ENCODE peak calls at places on chromosomes 11 and 22, in five cellular contexts. J, T, F, L and N are unnamed samples.

GRCh38 chr11:57406337-57406904 is 16.0 kb upstream of the PRG2 start:
- DNase-seq in F (no peak), L (no peak), J (no peak), T (no peak), N (no peak)

GRCh38 chr11:63680842-63681207 is 475 bp upstream of the RTN3 start:
- DNase-seq in T (peak; percentile 28), L (no peak), F (no peak), J (no peak), N (no peak)

GRCh38 chr11:134711563-134711962 is 299.5 kb upstream of the B3GAT1 start:
- DNase-seq in F (no peak), J (no peak), T (no peak), L (no peak), N (peak; percentile 52)

GRCh38 chr11:130211781-130212401 is 52.3 kb downstream of the ST14 start:
- DNase-seq in T (no peak), L (peak; percentile 43), F (no peak), J (no peak), N (no peak)

GRCh38 chr11:14541180-14541579 is 21.0 kb upstream of the PSMA1 start:
- DNase-seq in T (no peak), L (no peak), J (no peak), F (no peak), N (no peak)

GRCh38 chr11:114044042-114044871 is 15.3 kb upstream of the ZBTB16 start:
- DNase-seq in T (no peak), F (no peak), L (no peak), J (no peak), N (no peak)

GRCh38 chr11:83815736-83816135 is 529.6 kb upstream of the CCDC90B start:
- DNase-seq in J (no peak), F (no peak), L (no peak), T (no peak), N (no peak)

GRCh38 chr11:59918987-59919589 is 19.1 kb upstream of the OOSP1 start:
- DNase-seq in J (peak; percentile 34), T (peak; percentile 65), F (no peak), L (no peak), N (peak; percentile 33)

GRCh38 chr22:30274061-30274812 is 7.6 kb upstream of the OSM start:
- DNase-seq in L (no peak), J (no peak), T (no peak), F (no peak), N (no peak)

GRCh38 chr11:34305780-34306179 is 52.0 kb downstream of the ABTB2 start:
- DNase-seq in L (no peak), T (no peak), F (no peak), J (no peak), N (no peak)

GRCh38 chr22:30891781-30892180 is 76.8 kb downstream of the MORC2 start:
- DNase-seq in J (no peak), T (no peak), F (no peak), L (no peak), N (no peak)

GRCh38 chr11:13691296-13691899 is 22.9 kb downstream of the FAR1 start:
- DNase-seq in T (no peak), F (no peak), J (no peak), L (no peak), N (no peak)

GRCh38 chr22:18116634-18117033 is 6.0 kb downstream of the TUBA8 start:
- DNase-seq in T (no peak), L (no peak), F (no peak), J (no peak), N (no peak)

GRCh38 chr11:13012037-13012693 is 3.0 kb downstream of the RASSF10 start:
- DNase-seq in L (no peak), T (peak; percentile 98), J (no peak), F (no peak), N (peak; percentile 88)

GRCh38 chr22:18994780-18995711 is 59.0 kb upstream of the PRODH start:
- DNase-seq in T (peak; percentile 52), F (no peak), J (no peak), L (no peak), N (peak; percentile 88)

GRCh38 chr22:18998998-18999397 is 62.9 kb upstream of the PRODH start:
- DNase-seq in J (no peak), L (no peak), T (peak; percentile 70), F (no peak), N (peak; percentile 80)

GRCh38 chr11:61183645-61184044 is 19.7 kb upstream of the PGA3 start:
- DNase-seq in J (no peak), T (no peak), F (no peak), L (no peak), N (no peak)

GRCh38 chr11:61784506-61784805 is 7.9 kb downstream of the TMEM258 start:
- DNase-seq in T (no peak), J (no peak), F (no peak), L (no peak), N (no peak)

GRCh38 chr22:39960791-39961746 is 872 bp downstream of the TMA7B start:
- DNase-seq in T (no peak), F (no peak), J (no peak), L (no peak), N (no peak)

GRCh38 chr22:36839356-36840073 is 21.3 kb upstream of the NCF4 start:
- DNase-seq in T (no peak), J (no peak), L (no peak), F (no peak), N (no peak)

GRCh38 chr22:36331912-36332622 is 55.7 kb downstream of the MYH9 start:
- DNase-seq in J (no peak), L (peak; percentile 85), T (peak; percentile 50), F (no peak), N (no peak)

GRCh38 chr22:47163481-47163875 is 401.0 kb downstream of the TBC1D22A start:
- DNase-seq in F (no peak), J (no peak), L (peak; percentile 28), T (no peak), N (no peak)

GRCh38 chr11:128632151-128632791 is 44.9 kb upstream of the ETS1 start:
- DNase-seq in T (peak; percentile 78), F (no peak), J (peak; percentile 28), L (no peak), N (peak; percentile 80)

GRCh38 chr11:75301131-75301530 is 50.3 kb downstream of the ARRB1 start:
- DNase-seq in J (no peak), L (peak; percentile 61), F (no peak), T (no peak), N (no peak)

GRCh38 chr11:86932942-86933875 is 22.0 kb downstream of the FZD4 start:
- DNase-seq in T (no peak), F (no peak), J (no peak), L (no peak), N (no peak)